ENCODE peak calls at places on chromosomes 13 and 19, in four cellular contexts. C is GM23248, W is psoas muscle, G is suprapubic skin. N is an unnamed sample. For H3K27me3, the result is how much of the 10 kb centered on the place peaks cover.

GRCh38 chr13:99151516-99151915 is 49.1 kb upstream of the UBAC2 start:
- DNase-seq in C (peak), W (no peak), G (no peak), N (no peak)

GRCh38 chr13:59274958-59275727 is 888.6 kb downstream of the DIAPH3 start:
- DNase-seq in C (no peak), W (no peak), G (no peak), N (no peak)

GRCh38 chr13:45731455-45731854 is 29.3 kb downstream of the CBY2 start:
- DNase-seq in C (no peak), W (no peak), G (no peak), N (no peak)

GRCh38 chr19:44111910-44112463 is 1.2 kb upstream of the ZNF225 start:
- DNase-seq in C (peak), W (no peak), G (no peak), N (no peak)

GRCh38 chr13:58313219-58313618 is 681.7 kb downstream of the PCDH17 start:
- DNase-seq in C (no peak), W (no peak), G (no peak), N (no peak)

GRCh38 chr19:15934332-15935078 is at the start of gene CYP4F11:
- DNase-seq in C (no peak), W (peak), G (peak), N (peak)

GRCh38 chr19:52343548-52343947 is 7.5 kb downstream of the ZNF610 start:
- DNase-seq in C (peak), W (no peak), G (peak), N (peak)

GRCh38 chr19:4816388-4817165 is 14.9 kb downstream of the TICAM1 start:
- DNase-seq in C (no peak), W (peak), G (no peak), N (no peak)

GRCh38 chr13:82758056-82758455 is 1124.2 kb downstream of the SLITRK1 start:
- DNase-seq in C (peak), W (no peak), G (no peak), N (no peak)

GRCh38 chr19:44539236-44539819 is 9.9 kb upstream of the CEACAM20 start:
- DNase-seq in C (peak), W (no peak), G (no peak), N (no peak)

GRCh38 chr19:55536951-55537740 is at the start of gene SBK2:
- DNase-seq in C (no peak), W (no peak), G (no peak), N (no peak)

GRCh38 chr19:15456871-15457700 is 7.3 kb downstream of the RASAL3 start:
- DNase-seq in C (peak), W (no peak), G (peak), N (no peak)

GRCh38 chr13:78587395-78587794 is 16.0 kb downstream of the POU4F1 start:
- DNase-seq in C (no peak), W (no peak), G (no peak), N (no peak)

GRCh38 chr19:920051-920857 is 3.1 kb downstream of the KISS1R start:
- DNase-seq in C (peak), W (no peak), G (no peak), N (no peak)

GRCh38 chr19:47573076-47574026 is at the start of gene ZNF541:
- DNase-seq in C (peak), W (peak), G (peak), N (peak)

DNA sequence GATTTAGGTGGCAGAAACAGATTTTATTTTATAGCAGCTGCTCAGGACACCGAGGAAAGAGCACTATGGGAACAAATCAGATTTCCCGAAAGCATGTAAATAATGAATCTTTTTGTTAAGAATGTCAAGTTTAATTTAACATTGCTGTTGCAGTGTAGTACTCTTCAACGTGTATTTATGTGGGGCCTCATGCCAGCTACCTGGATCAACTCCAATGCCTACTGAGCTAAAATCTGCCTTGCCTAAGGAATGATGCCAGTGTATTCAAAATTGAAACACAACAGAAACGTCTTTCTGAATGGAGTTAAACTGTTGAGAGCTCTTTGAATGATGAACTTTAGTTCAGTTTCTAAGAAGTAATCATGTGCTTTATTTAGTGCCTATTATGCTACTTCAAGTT is 1379.8 kb upstream of the ATXN8OS start:
- DNase-seq in C (no peak), W (no peak), G (no peak), N (no peak)
- H3K27me3 ChIP-seq in C (under half), W (under half), G (under half), N (under half)

GRCh38 chr13:31201341-31202024 is 1.7 kb downstream of the B3GLCT start:
- DNase-seq in C (peak), W (no peak), G (no peak), N (no peak)
- H3K27ac ChIP-seq in C (peak), W (peak), G (peak), N (peak)

DNA sequence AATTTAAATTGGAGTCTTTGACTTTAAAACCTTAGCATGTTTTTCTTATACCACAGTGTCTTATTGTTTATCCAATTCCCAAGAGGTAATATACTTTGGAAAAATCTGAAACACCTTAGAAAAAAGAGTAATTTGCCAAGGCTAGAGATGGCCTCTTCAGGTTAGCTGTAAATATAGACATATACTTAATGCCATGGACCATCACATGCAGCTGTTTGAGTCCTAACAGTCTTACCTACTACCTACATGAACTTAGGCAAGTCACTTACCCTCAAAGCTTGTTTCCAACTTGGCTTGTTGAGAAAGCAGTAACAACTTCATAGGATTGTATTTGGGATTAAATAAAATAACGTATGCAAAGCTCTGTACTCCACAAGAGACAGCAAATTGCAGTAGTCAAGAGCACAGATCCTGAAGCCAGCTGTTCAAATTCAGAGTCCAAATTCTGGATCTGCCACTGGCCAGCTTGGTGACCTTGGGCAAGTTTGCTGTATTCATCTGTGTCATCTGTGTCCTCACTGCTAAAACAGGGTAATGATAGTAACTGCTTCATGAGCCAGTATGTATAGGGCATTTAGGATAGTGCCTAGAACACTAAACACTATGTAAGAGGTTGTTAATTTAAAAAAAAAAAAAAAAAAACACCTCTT is 13.2 kb upstream of the SPART start:
- DNase-seq in C (no peak), W (no peak), G (no peak), N (no peak)
- H3K4me3 ChIP-seq in C (no peak), W (no peak), G (no peak), N (no peak)

DNA sequence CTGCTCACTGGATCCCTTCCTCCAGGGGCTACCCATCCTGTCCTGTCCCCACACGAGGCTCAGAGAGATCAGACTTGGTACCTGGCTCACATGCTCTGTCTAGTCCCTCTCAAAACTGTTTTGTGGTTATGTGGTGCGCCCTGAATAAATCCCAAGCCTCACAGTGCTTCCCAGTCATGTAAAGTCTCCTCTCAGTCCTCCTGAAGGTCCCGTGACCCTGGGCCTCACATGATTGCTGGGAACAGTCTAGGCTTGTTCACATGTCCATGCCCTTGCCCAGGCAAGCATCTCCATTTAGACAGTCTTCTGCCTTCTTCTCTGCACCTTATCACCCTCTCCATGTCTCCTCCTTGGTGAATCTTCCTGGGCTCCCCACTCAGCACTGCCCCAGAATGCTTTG is 36.0 kb upstream of the POU2F2 start:
- DNase-seq in C (no peak), W (no peak), G (no peak), N (no peak)
- H3K27me3 ChIP-seq in C (under half), W (under half), G (under half), N (under half)

DNA sequence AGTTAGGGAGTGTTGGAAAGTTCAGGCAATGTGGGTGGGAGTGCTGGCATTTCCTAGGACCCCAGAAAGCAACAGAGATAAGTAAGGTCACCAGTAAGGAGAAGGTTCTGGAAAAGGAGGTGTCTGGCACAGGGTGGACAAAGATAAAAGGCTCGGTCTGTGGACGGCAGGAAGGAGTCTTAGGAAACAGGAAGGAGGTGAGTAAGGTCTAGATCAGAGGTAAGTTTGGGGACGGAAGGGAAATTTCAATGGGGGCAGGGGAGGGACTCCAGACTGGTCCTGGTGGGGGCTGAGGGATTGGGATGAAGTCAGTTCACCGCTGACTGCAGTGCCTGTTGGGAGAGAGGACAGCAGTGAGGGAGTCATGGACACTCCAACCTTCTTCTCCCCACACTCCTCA is 7.8 kb upstream of the OPA3 start:
- DNase-seq in C (peak), W (peak), G (no peak), N (no peak)
- H3K27ac ChIP-seq in C (no peak), W (no peak), G (no peak), N (peak)

GRCh38 chr19:40567750-40568494 is 8.8 kb upstream of the SHKBP1 start:
- DNase-seq in C (peak), W (no peak), G (no peak), N (no peak)
- H3K4me3 ChIP-seq in C (peak), W (peak), G (peak), N (peak)

GRCh38 chr19:51020988-51021651 is 1.6 kb upstream of the KLK10 start:
- DNase-seq in C (peak), W (peak), G (no peak), N (no peak)
- H3K27me3 ChIP-seq in C (under half), W (under half), G (half or more), N (half or more)

N was measured in left ventricle myocardium inferior.